ENCODE peak calls at places on chromosomes 16 and 17, in eight cellular contexts. One of them, this sample, is unnamed.
A peak's percentile ranks its signal among the peaks of the same experiment; 100 is the strongest.

GRCh38 chr17:41416478-41416877 is 7.9 kb downstream of the KRT37 start:
- DNase-seq in NCI-H1105: no peak
- DNase-seq in stimulated activated CD4-positive, alpha-beta T cell treated with anti-CD3 and anti-CD28 coated beads, Interleukin-12 subunit alpha, Interleukin-12 subunit beta, amount 100 ng/mL, for 24 hours: no peak
- DNase-seq in psoas muscle: no peak
- DNase-seq in GM12865: no peak
- DNase-seq in lower leg skin: no peak
- DNase-seq in SHP77 treated with DMSO at 0.1 percent for 48 hours: no peak
- DNase-seq in WERI-Rb-1: no peak
- DNase-seq in this sample: no peak

GRCh38 chr17:29124135-29124930 is 55.9 kb downstream of the MYO18A start:
- DNase-seq in WERI-Rb-1: peak; percentile 61
- DNase-seq in lower leg skin: no peak
- DNase-seq in SHP77 treated with DMSO at 0.1 percent for 48 hours: no peak
- DNase-seq in stimulated activated CD4-positive, alpha-beta T cell treated with anti-CD3 and anti-CD28 coated beads, Interleukin-12 subunit alpha, Interleukin-12 subunit beta, amount 100 ng/mL, for 24 hours: peak; percentile 13
- DNase-seq in psoas muscle: no peak
- DNase-seq in NCI-H1105: peak; percentile 45
- DNase-seq in GM12865: peak; percentile 67
- DNase-seq in this sample: peak; percentile 49

GRCh38 chr17:48294989-48295892 is 134.8 kb downstream of the SKAP1 start:
- DNase-seq in psoas muscle: no peak
- DNase-seq in GM12865: peak; percentile 73
- DNase-seq in lower leg skin: no peak
- DNase-seq in WERI-Rb-1: no peak
- DNase-seq in stimulated activated CD4-positive, alpha-beta T cell treated with anti-CD3 and anti-CD28 coated beads, Interleukin-12 subunit alpha, Interleukin-12 subunit beta, amount 100 ng/mL, for 24 hours: no peak
- DNase-seq in NCI-H1105: no peak
- DNase-seq in SHP77 treated with DMSO at 0.1 percent for 48 hours: no peak
- DNase-seq in this sample: no peak

GRCh38 chr16:59470556-59470955 is 736.4 kb upstream of the GOT2 start:
- DNase-seq in NCI-H1105: no peak
- DNase-seq in WERI-Rb-1: no peak
- DNase-seq in GM12865: no peak
- DNase-seq in lower leg skin: no peak
- DNase-seq in psoas muscle: no peak
- DNase-seq in SHP77 treated with DMSO at 0.1 percent for 48 hours: no peak
- DNase-seq in stimulated activated CD4-positive, alpha-beta T cell treated with anti-CD3 and anti-CD28 coated beads, Interleukin-12 subunit alpha, Interleukin-12 subunit beta, amount 100 ng/mL, for 24 hours: no peak
- DNase-seq in this sample: no peak

GRCh38 chr17:63331301-63331700 is 114.8 kb downstream of the CYB561 start:
- DNase-seq in NCI-H1105: no peak
- DNase-seq in GM12865: no peak
- DNase-seq in SHP77 treated with DMSO at 0.1 percent for 48 hours: no peak
- DNase-seq in WERI-Rb-1: no peak
- DNase-seq in psoas muscle: no peak
- DNase-seq in stimulated activated CD4-positive, alpha-beta T cell treated with anti-CD3 and anti-CD28 coated beads, Interleukin-12 subunit alpha, Interleukin-12 subunit beta, amount 100 ng/mL, for 24 hours: no peak
- DNase-seq in lower leg skin: no peak
- DNase-seq in this sample: no peak

GRCh38 chr16:21244798-21245197 is 11.3 kb downstream of the ANKS4B start:
- DNase-seq in WERI-Rb-1: no peak
- DNase-seq in lower leg skin: no peak
- DNase-seq in GM12865: no peak
- DNase-seq in NCI-H1105: no peak
- DNase-seq in psoas muscle: no peak
- DNase-seq in stimulated activated CD4-positive, alpha-beta T cell treated with anti-CD3 and anti-CD28 coated beads, Interleukin-12 subunit alpha, Interleukin-12 subunit beta, amount 100 ng/mL, for 24 hours: no peak
- DNase-seq in SHP77 treated with DMSO at 0.1 percent for 48 hours: no peak
- DNase-seq in this sample: no peak

GRCh38 chr17:64503821-64504768 is 2.0 kb downstream of the DDX5 start:
- DNase-seq in psoas muscle: no peak
- DNase-seq in WERI-Rb-1: no peak
- DNase-seq in lower leg skin: no peak
- DNase-seq in stimulated activated CD4-positive, alpha-beta T cell treated with anti-CD3 and anti-CD28 coated beads, Interleukin-12 subunit alpha, Interleukin-12 subunit beta, amount 100 ng/mL, for 24 hours: no peak
- DNase-seq in NCI-H1105: no peak
- DNase-seq in GM12865: no peak
- DNase-seq in SHP77 treated with DMSO at 0.1 percent for 48 hours: no peak
- DNase-seq in this sample: no peak

GRCh38 chr17:12118617-12119016 is 97.9 kb downstream of the MAP2K4 start:
- DNase-seq in lower leg skin: no peak
- DNase-seq in WERI-Rb-1: no peak
- DNase-seq in psoas muscle: no peak
- DNase-seq in stimulated activated CD4-positive, alpha-beta T cell treated with anti-CD3 and anti-CD28 coated beads, Interleukin-12 subunit alpha, Interleukin-12 subunit beta, amount 100 ng/mL, for 24 hours: no peak
- DNase-seq in GM12865: no peak
- DNase-seq in SHP77 treated with DMSO at 0.1 percent for 48 hours: no peak
- DNase-seq in NCI-H1105: no peak
- DNase-seq in this sample: no peak

GRCh38 chr17:78796134-78796900 is 14.2 kb upstream of the CYTH1 start:
- DNase-seq in GM12865: no peak
- DNase-seq in psoas muscle: no peak
- DNase-seq in WERI-Rb-1: no peak
- DNase-seq in SHP77 treated with DMSO at 0.1 percent for 48 hours: no peak
- DNase-seq in NCI-H1105: no peak
- DNase-seq in stimulated activated CD4-positive, alpha-beta T cell treated with anti-CD3 and anti-CD28 coated beads, Interleukin-12 subunit alpha, Interleukin-12 subunit beta, amount 100 ng/mL, for 24 hours: no peak
- DNase-seq in lower leg skin: no peak
- DNase-seq in this sample: no peak

GRCh38 chr17:78737332-78737731 is 44.7 kb downstream of the CYTH1 start:
- DNase-seq in GM12865: no peak
- DNase-seq in lower leg skin: no peak
- DNase-seq in SHP77 treated with DMSO at 0.1 percent for 48 hours: no peak
- DNase-seq in NCI-H1105: peak; percentile 1
- DNase-seq in stimulated activated CD4-positive, alpha-beta T cell treated with anti-CD3 and anti-CD28 coated beads, Interleukin-12 subunit alpha, Interleukin-12 subunit beta, amount 100 ng/mL, for 24 hours: no peak
- DNase-seq in psoas muscle: no peak
- DNase-seq in WERI-Rb-1: no peak
- DNase-seq in this sample: no peak

GRCh38 chr16:3594316-3595109 is 16.9 kb downstream of the SLX4 start:
- DNase-seq in SHP77 treated with DMSO at 0.1 percent for 48 hours: no peak
- DNase-seq in stimulated activated CD4-positive, alpha-beta T cell treated with anti-CD3 and anti-CD28 coated beads, Interleukin-12 subunit alpha, Interleukin-12 subunit beta, amount 100 ng/mL, for 24 hours: no peak
- DNase-seq in WERI-Rb-1: no peak
- DNase-seq in lower leg skin: no peak
- DNase-seq in NCI-H1105: no peak
- DNase-seq in psoas muscle: no peak
- DNase-seq in GM12865: no peak
- DNase-seq in this sample: no peak

GRCh38 chr16:57051696-57052228 is 40.6 kb upstream of the CPNE2 start:
- DNase-seq in stimulated activated CD4-positive, alpha-beta T cell treated with anti-CD3 and anti-CD28 coated beads, Interleukin-12 subunit alpha, Interleukin-12 subunit beta, amount 100 ng/mL, for 24 hours: no peak
- DNase-seq in SHP77 treated with DMSO at 0.1 percent for 48 hours: no peak
- DNase-seq in lower leg skin: no peak
- DNase-seq in WERI-Rb-1: no peak
- DNase-seq in GM12865: no peak
- DNase-seq in NCI-H1105: no peak
- DNase-seq in psoas muscle: no peak
- DNase-seq in this sample: no peak

GRCh38 chr17:71409137-71409536 is 711.7 kb upstream of the SOX9 start:
- DNase-seq in stimulated activated CD4-positive, alpha-beta T cell treated with anti-CD3 and anti-CD28 coated beads, Interleukin-12 subunit alpha, Interleukin-12 subunit beta, amount 100 ng/mL, for 24 hours: no peak
- DNase-seq in NCI-H1105: no peak
- DNase-seq in WERI-Rb-1: no peak
- DNase-seq in SHP77 treated with DMSO at 0.1 percent for 48 hours: no peak
- DNase-seq in GM12865: no peak
- DNase-seq in lower leg skin: no peak
- DNase-seq in psoas muscle: no peak
- DNase-seq in this sample: no peak

GRCh38 chr16:4056161-4057105 is 59.8 kb downstream of the ADCY9 start:
- DNase-seq in SHP77 treated with DMSO at 0.1 percent for 48 hours: no peak
- DNase-seq in stimulated activated CD4-positive, alpha-beta T cell treated with anti-CD3 and anti-CD28 coated beads, Interleukin-12 subunit alpha, Interleukin-12 subunit beta, amount 100 ng/mL, for 24 hours: no peak
- DNase-seq in psoas muscle: no peak
- DNase-seq in NCI-H1105: no peak
- DNase-seq in GM12865: peak; percentile 5
- DNase-seq in WERI-Rb-1: no peak
- DNase-seq in lower leg skin: no peak
- DNase-seq in this sample: no peak

GRCh38 chr17:16988749-16989229 is 16.9 kb upstream of the TNFRSF13B start:
- DNase-seq in GM12865: peak; percentile 79
- DNase-seq in stimulated activated CD4-positive, alpha-beta T cell treated with anti-CD3 and anti-CD28 coated beads, Interleukin-12 subunit alpha, Interleukin-12 subunit beta, amount 100 ng/mL, for 24 hours: no peak
- DNase-seq in WERI-Rb-1: no peak
- DNase-seq in SHP77 treated with DMSO at 0.1 percent for 48 hours: no peak
- DNase-seq in lower leg skin: no peak
- DNase-seq in NCI-H1105: no peak
- DNase-seq in psoas muscle: no peak
- DNase-seq in this sample: no peak

GRCh38 chr17:28398280-28398981 is 7.6 kb downstream of the SLC46A1 start:
- DNase-seq in WERI-Rb-1: no peak
- DNase-seq in stimulated activated CD4-positive, alpha-beta T cell treated with anti-CD3 and anti-CD28 coated beads, Interleukin-12 subunit alpha, Interleukin-12 subunit beta, amount 100 ng/mL, for 24 hours: no peak
- DNase-seq in psoas muscle: no peak
- DNase-seq in SHP77 treated with DMSO at 0.1 percent for 48 hours: no peak
- DNase-seq in GM12865: no peak
- DNase-seq in lower leg skin: no peak
- DNase-seq in NCI-H1105: no peak
- DNase-seq in this sample: no peak

GRCh38 chr17:7854078-7854777 is 638 bp upstream of the TMEM88 start:
- DNase-seq in NCI-H1105: no peak
- DNase-seq in WERI-Rb-1: no peak
- DNase-seq in stimulated activated CD4-positive, alpha-beta T cell treated with anti-CD3 and anti-CD28 coated beads, Interleukin-12 subunit alpha, Interleukin-12 subunit beta, amount 100 ng/mL, for 24 hours: no peak
- DNase-seq in lower leg skin: peak; percentile 15
- DNase-seq in GM12865: no peak
- DNase-seq in SHP77 treated with DMSO at 0.1 percent for 48 hours: no peak
- DNase-seq in psoas muscle: no peak
- DNase-seq in this sample: no peak